ENCODE peak calls at places on chromosomes 13 and 19, in four cellular contexts. W is NCI-H1417 treated with DMSO at 0.1 percent for 48 hours, R is BE2C, H is putamen. U is an unnamed sample.

GRCh38 chr13:106275441-106276032 is 259.9 kb downstream of the EFNB2 start:
- DNase-seq in W (no peak), R (no peak), H (no peak), U (no peak)

GRCh38 chr13:52029569-52029968 is 5.1 kb downstream of the UTP14C start:
- DNase-seq in W (no peak), R (no peak), H (no peak), U (no peak)

GRCh38 chr13:45949161-45949560 is 97.6 kb upstream of the SIAH3 start:
- DNase-seq in W (no peak), R (no peak), H (no peak), U (no peak)

GRCh38 chr13:99657848-99658265 is 156.6 kb downstream of the TM9SF2 start:
- DNase-seq in W (no peak), R (no peak), H (peak; percentile 35), U (no peak)

GRCh38 chr13:73776137-73776785 is 357.9 kb downstream of the KLF12 start:
- DNase-seq in W (no peak), R (no peak), H (no peak), U (no peak)

GRCh38 chr19:51003316-51003715 is 1.9 kb upstream of the KLK8 start:
- DNase-seq in W (no peak), R (no peak), H (no peak), U (no peak)

GRCh38 chr19:50377051-50377441 is 789 bp downstream of the NR1H2 start:
- DNase-seq in W (no peak), R (no peak), H (no peak), U (no peak)

GRCh38 chr13:37621811-37622361 is 23.3 kb upstream of the POSTN start:
- DNase-seq in W (no peak), R (no peak), H (no peak), U (no peak)

GRCh38 chr19:1223018-1223855 is 14.6 kb downstream of the CBARP start:
- DNase-seq in W (no peak), R (peak; percentile 95), H (no peak), U (no peak)

GRCh38 chr13:87444135-87444534 is 227.0 kb upstream of the SLITRK5 start:
- DNase-seq in W (peak; percentile 38), R (no peak), H (no peak), U (no peak)

GRCh38 chr19:33509774-33510173 is 11.8 kb downstream of the PEPD start:
- DNase-seq in W (peak; percentile 1), R (no peak), H (no peak), U (no peak)

GRCh38 chr13:92829930-92830329 is 396.7 kb upstream of the GPC6 start:
- DNase-seq in W (no peak), R (no peak), H (no peak), U (no peak)

GRCh38 chr19:2039959-2040646 is 10.9 kb downstream of the MKNK2 start:
- DNase-seq in W (no peak), R (no peak), H (no peak), U (no peak)

GRCh38 chr13:41463823-41464602 is 6.7 kb downstream of the RGCC start:
- DNase-seq in W (no peak), R (no peak), H (no peak), U (no peak)

GRCh38 chr13:25764378-25764777 is 287.4 kb downstream of the SHISA2 start:
- DNase-seq in W (no peak), R (no peak), H (no peak), U (no peak)

GRCh38 chr13:40388617-40389016 is 277.8 kb downstream of the FOXO1 start:
- DNase-seq in W (no peak), R (no peak), H (no peak), U (no peak)

GRCh38 chr19:55251296-55252081 is 7.3 kb downstream of the PPP6R1 start:
- DNase-seq in W (no peak), R (no peak), H (no peak), U (no peak)